ENCODE peak calls at places on chromosome 16, in five cellular contexts. B, M, P, A and J are unnamed samples.

GRCh38 chr16:81238296-81239011 is at the start of gene BCO1:
- DNase-seq in B (no peak), M (peak), P (no peak), A (no peak), J (peak)

GRCh38 chr16:27238016-27238587 is 30.5 kb downstream of the NSMCE1 start:
- DNase-seq in B (no peak), M (no peak), P (no peak), A (no peak), J (no peak)

GRCh38 chr16:68233085-68233834 is 2.7 kb downstream of the ESRP2 start:
- DNase-seq in B (no peak), M (no peak), P (no peak), A (no peak), J (no peak)

GRCh38 chr16:48576927-48577326 is 33.1 kb downstream of the N4BP1 start:
- DNase-seq in B (no peak), M (peak), P (no peak), A (no peak), J (peak)

GRCh38 chr16:22189473-22190168 is 16.5 kb upstream of the EEF2K start:
- DNase-seq in B (no peak), M (peak), P (no peak), A (no peak), J (no peak)

GRCh38 chr16:68436581-68436980 is 11.7 kb downstream of the SMPD3 start:
- DNase-seq in B (no peak), M (no peak), P (no peak), A (no peak), J (no peak)

GRCh38 chr16:68091604-68092261 is 6.6 kb downstream of the NFATC3 start:
- DNase-seq in B (no peak), M (peak), P (no peak), A (no peak), J (peak)

GRCh38 chr16:10386517-10387377 is 886 bp downstream of the ATF7IP2 start:
- DNase-seq in B (no peak), M (no peak), P (no peak), A (no peak), J (no peak)

GRCh38 chr16:53664724-53665345 is 38.8 kb downstream of the RPGRIP1L start:
- DNase-seq in B (no peak), M (peak), P (no peak), A (no peak), J (no peak)

GRCh38 chr16:14148569-14148968 is 77.5 kb downstream of the MRTFB start:
- DNase-seq in B (no peak), M (no peak), P (no peak), A (no peak), J (no peak)

GRCh38 chr16:58494981-58495860 is 4.7 kb upstream of the NDRG4 start:
- DNase-seq in B (peak), M (peak), P (peak), A (peak), J (peak)

GRCh38 chr16:72972878-72973571 is 74.9 kb downstream of the ZFHX3 start:
- DNase-seq in B (no peak), M (no peak), P (no peak), A (no peak), J (no peak)

GRCh38 chr16:50331570-50331969 is 37.2 kb downstream of the BRD7 start:
- DNase-seq in B (no peak), M (no peak), P (no peak), A (no peak), J (no peak)

GRCh38 chr16:69057400-69058378 is 47.8 kb upstream of the HAS3 start:
- DNase-seq in B (no peak), M (peak), P (no peak), A (no peak), J (peak)

GRCh38 chr16:68548947-68549346 is 9.9 kb downstream of the ZFP90 start:
- DNase-seq in B (no peak), M (no peak), P (no peak), A (no peak), J (no peak)

GRCh38 chr16:28130099-28131088 is 66.9 kb upstream of the GSG1L start:
- DNase-seq in B (no peak), M (no peak), P (no peak), A (no peak), J (no peak)

GRCh38 chr16:54290203-54291106 is 3.9 kb upstream of the IRX3 start:
- DNase-seq in B (no peak), M (no peak), P (no peak), A (no peak), J (no peak)

GRCh38 chr16:10519929-10520868 is 60.2 kb downstream of the EMP2 start:
- DNase-seq in B (no peak), M (no peak), P (no peak), A (no peak), J (no peak)